ENCODE peak calls at places on chromosomes 2 and 18, in four cellular contexts. M is H1, K is H9, U is IMR-90. R is an unnamed sample.

GRCh38 chr18:58669731-58670379 is 1.4 kb upstream of the MALT1 start:
- DNase-seq in K (no peak), U (peak), M (peak), R (no peak)

GRCh38 chr2:240613781-240614180 is 11.5 kb upstream of the GPR35 start:
- DNase-seq in K (no peak), M (no peak), U (no peak), R (no peak)

GRCh38 chr18:31943895-31944816 is 1.2 kb upstream of the TRAPPC8 start:
- DNase-seq in M (no peak), U (no peak), K (no peak), R (peak)

GRCh38 chr18:13503839-13504238 is 222.5 kb downstream of the FAM210A start:
- DNase-seq in K (no peak), M (no peak), U (no peak), R (no peak)

GRCh38 chr2:241857041-241857541 is 1.6 kb downstream of the PDCD1 start:
- DNase-seq in M (no peak), U (no peak), K (no peak), R (no peak)

GRCh38 chr2:175575346-175576258 is 394.1 kb upstream of the ATP5MC3 start:
- DNase-seq in M (no peak), K (no peak), U (no peak), R (no peak)

GRCh38 chr2:71683070-71683469 is 229.7 kb downstream of the DYSF start:
- DNase-seq in K (no peak), U (no peak), M (no peak), R (no peak)

GRCh38 chr2:23138686-23139085 is 246.3 kb upstream of the KLHL29 start:
- DNase-seq in K (no peak), M (no peak), U (no peak), R (no peak)

GRCh38 chr2:148935791-148936190 is 60.8 kb downstream of the KIF5C start:
- DNase-seq in U (no peak), M (no peak), K (no peak), R (no peak)

GRCh38 chr2:179691235-179691634 is 170.2 kb downstream of the ZNF385B start:
- DNase-seq in M (no peak), U (peak), K (no peak), R (no peak)

GRCh38 chr2:102436284-102436683 is 13.3 kb downstream of the IL18RAP start:
- DNase-seq in U (peak), M (no peak), K (no peak), R (no peak)

GRCh38 chr2:29159125-29159524 is 43.9 kb downstream of the CLIP4 start:
- DNase-seq in U (no peak), K (no peak), M (no peak), R (no peak)

GRCh38 chr18:75548353-75548752 is 120.8 kb upstream of the SMIM21 start:
- DNase-seq in K (peak), M (no peak), U (no peak), R (peak)

GRCh38 chr18:26405190-26405781 is 143.1 kb downstream of the KCTD1 start:
- DNase-seq in U (peak), K (peak), M (no peak), R (peak)

GRCh38 chr18:62327977-62328376 is 2.9 kb downstream of the TNFRSF11A start:
- DNase-seq in M (no peak), K (no peak), U (no peak), R (peak)

GRCh38 chr2:146986161-146986560 is 858.7 kb upstream of the ACVR2A start:
- DNase-seq in M (no peak), U (no peak), K (no peak), R (no peak)

GRCh38 chr2:219218279-219219112 is at the start of gene ABCB6:
- DNase-seq in U (peak), K (peak), M (peak), R (peak)

GRCh38 chr2:78699696-78700095 is 325.8 kb upstream of the REG3G start:
- DNase-seq in U (no peak), M (no peak), K (no peak), R (no peak)

GRCh38 chr2:133888816-133889215 is 320.6 kb upstream of the NCKAP5 start:
- DNase-seq in U (no peak), M (no peak), K (no peak), R (no peak)

GRCh38 chr18:13502585-13502984 is 223.8 kb downstream of the FAM210A start:
- DNase-seq in U (no peak), M (no peak), K (no peak), R (no peak)

GRCh38 chr18:13455960-13456471 is 237.5 kb downstream of the LDLRAD4 start:
- DNase-seq in K (peak), M (no peak), U (no peak), R (no peak)

GRCh38 chr2:10344105-10345066 is 41.7 kb downstream of the HPCAL1 start:
- DNase-seq in M (no peak), U (peak), K (no peak), R (no peak)

GRCh38 chr2:7915302-7916200 is 766.3 kb upstream of the ID2 start:
- DNase-seq in M (no peak), U (peak), K (no peak), R (no peak)

GRCh38 chr2:230216489-230216888 is 3.3 kb downstream of the SP110 start:
- DNase-seq in M (no peak), U (no peak), K (no peak), R (no peak)

GRCh38 chr2:203804766-203805484 is 62.6 kb upstream of the CTLA4 start:
- DNase-seq in K (no peak), M (no peak), U (peak), R (no peak)

GRCh38 chr18:31723998-31724711 is 36.5 kb downstream of the SLC25A52 start:
- DNase-seq in U (no peak), M (no peak), K (no peak), R (no peak)

GRCh38 chr2:176269319-176270099 is at the start of gene MTX2:
- DNase-seq in K (peak), U (peak), M (peak), R (peak)

DNA sequence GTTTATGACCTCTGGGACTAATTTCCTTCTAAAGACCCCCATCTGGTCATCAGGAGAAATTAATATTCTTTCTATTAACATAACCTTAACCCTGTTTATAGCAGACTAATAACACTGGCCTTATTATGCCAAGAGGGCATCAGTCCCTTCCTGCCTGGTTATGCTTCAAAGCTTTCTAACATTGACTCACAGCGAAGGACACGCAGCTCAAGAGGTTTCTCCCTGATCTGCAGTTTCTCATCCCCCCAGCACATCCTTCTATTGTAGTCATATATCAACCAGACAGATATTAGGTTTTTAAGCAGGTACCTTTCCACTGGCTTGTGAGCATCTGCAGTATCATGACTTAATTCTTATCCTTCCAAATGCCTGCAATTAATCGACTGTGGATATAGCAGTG is 100.0 kb upstream of the CXCR4 start:
- DNase-seq in M (no peak), K (no peak), U (no peak), R (no peak)
- H3K56ac ChIP-seq in M (no peak), K (no peak), U (no peak), R (no peak)

GRCh38 chr2:33570681-33571080 is 28.4 kb downstream of the FAM98A start:
- DNase-seq in U (no peak), M (no peak), K (no peak), R (no peak)
- H3K56ac ChIP-seq in U (no peak), M (no peak), K (no peak), R (no peak)

GRCh38 chr2:181243319-181243718 is 213.9 kb upstream of the ITGA4 start:
- DNase-seq in K (no peak), M (no peak), U (no peak), R (no peak)
- H3K56ac ChIP-seq in K (no peak), M (no peak), U (no peak), R (no peak)

GRCh38 chr18:52130621-52131020 is 209.4 kb upstream of the DCC start:
- DNase-seq in U (no peak), K (no peak), M (no peak), R (no peak)
- H3K56ac ChIP-seq in U (no peak), K (no peak), M (no peak), R (no peak)